ENCODE peak calls at places on chromosomes 7 and 10, in six cellular contexts. W is GM23338, I is lung, J is osteoblast, Q is K562, Y is hepatocyte. V is an unnamed sample.

GRCh38 chr7:102306916-102307677 is 20.4 kb downstream of the SH2B2 start:
- DNase-seq in Y (peak; percentile 65), J (peak; percentile 98), I (peak; percentile 45), W (peak; percentile 80), Q (peak; percentile 30), V (no peak)

GRCh38 chr10:86699991-86700840 is 31.9 kb downstream of the LDB3 start:
- DNase-seq in W (no peak), Q (no peak), I (no peak), Y (no peak), J (peak; percentile 45), V (no peak)

GRCh38 chr10:5527332-5528200 is 2.8 kb downstream of the CALML3 start:
- DNase-seq in J (peak; percentile 27), I (no peak), Y (no peak), W (no peak), Q (no peak), V (no peak)

GRCh38 chr7:17320102-17320497 is 21.6 kb downstream of the AHR start:
- DNase-seq in J (no peak), W (no peak), Y (no peak), I (no peak), Q (no peak), V (no peak)

GRCh38 chr7:78605131-78605530 is 806.6 kb downstream of the PHTF2 start:
- DNase-seq in Q (no peak), Y (no peak), W (no peak), J (no peak), I (no peak), V (no peak)

GRCh38 chr7:157875230-157876179 is 538.7 kb downstream of the DNAJB6 start:
- DNase-seq in Q (peak; percentile 50), J (peak; percentile 68), Y (peak; percentile 79), I (no peak), W (peak; percentile 5), V (peak; percentile 75)

GRCh38 chr7:83119002-83119358 is 43.7 kb downstream of the PCLO start:
- DNase-seq in W (no peak), I (no peak), Y (no peak), Q (no peak), J (no peak), V (no peak)

GRCh38 chr10:50653142-50653541 is 29.4 kb upstream of the SGMS1 start:
- DNase-seq in J (no peak), Q (peak; percentile 62), W (peak; percentile 12), Y (peak; percentile 26), I (no peak), V (no peak)

GRCh38 chr7:2100278-2101205 is 132.2 kb downstream of the MAD1L1 start:
- DNase-seq in Q (no peak), I (no peak), Y (peak; percentile 35), J (no peak), W (no peak), V (peak; percentile 36)

GRCh38 chr10:6364893-6365292 is 162.2 kb downstream of the PFKFB3 start:
- DNase-seq in Y (no peak), W (no peak), Q (no peak), I (no peak), J (no peak), V (no peak)

GRCh38 chr10:30813872-30814471 is 184.4 kb upstream of the LYZL2 start:
- DNase-seq in Q (no peak), I (no peak), J (peak; percentile 92), W (no peak), Y (peak; percentile 43), V (no peak)

DNA sequence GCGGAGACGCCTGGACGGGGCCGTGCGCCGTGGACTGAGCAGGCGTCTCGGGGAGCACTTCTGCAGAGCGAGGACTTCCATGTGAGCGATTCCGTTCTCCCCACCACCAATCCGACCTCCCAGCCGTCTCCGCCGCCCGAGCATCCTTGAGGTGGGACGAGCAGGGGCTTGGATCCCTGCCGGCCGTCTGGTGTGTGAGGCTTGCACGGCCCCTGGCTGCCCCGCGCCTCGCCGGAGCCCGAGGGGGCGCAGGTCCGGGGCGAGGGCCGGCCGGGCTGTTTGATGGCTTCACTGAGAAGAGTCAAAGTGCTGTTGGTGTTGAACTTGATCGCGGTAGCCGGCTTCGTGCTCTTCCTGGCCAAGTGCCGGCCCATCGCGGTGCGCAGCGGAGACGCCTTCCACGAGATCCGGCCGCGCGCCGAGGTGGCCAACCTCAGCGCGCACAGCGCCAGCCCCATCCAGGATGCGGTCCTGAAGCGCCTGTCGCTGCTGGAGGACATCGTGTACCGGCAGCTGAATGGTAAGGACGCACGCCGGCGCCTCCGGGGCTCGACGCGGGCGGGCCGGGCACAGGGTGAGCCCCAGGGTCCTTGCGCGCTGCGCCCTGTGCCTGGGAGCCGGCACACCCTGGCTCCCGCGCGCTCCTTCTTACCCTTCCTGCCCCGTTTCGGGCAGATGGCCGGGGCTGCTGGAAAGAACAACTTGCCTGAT is 732 bp downstream of the GALNT17 start:
- DNase-seq in J (no peak), I (no peak), Y (peak; percentile 31), W (peak; percentile 72), Q (no peak), V (no peak)
- H3K4me3 ChIP-seq in J (no peak overlapping the region), I (peak overlapping the region; percentile 47), Y (peak overlapping the region; percentile 74), W (peak overlapping the region; percentile 93), Q (no peak overlapping the region), V (no peak overlapping the region)

DNA sequence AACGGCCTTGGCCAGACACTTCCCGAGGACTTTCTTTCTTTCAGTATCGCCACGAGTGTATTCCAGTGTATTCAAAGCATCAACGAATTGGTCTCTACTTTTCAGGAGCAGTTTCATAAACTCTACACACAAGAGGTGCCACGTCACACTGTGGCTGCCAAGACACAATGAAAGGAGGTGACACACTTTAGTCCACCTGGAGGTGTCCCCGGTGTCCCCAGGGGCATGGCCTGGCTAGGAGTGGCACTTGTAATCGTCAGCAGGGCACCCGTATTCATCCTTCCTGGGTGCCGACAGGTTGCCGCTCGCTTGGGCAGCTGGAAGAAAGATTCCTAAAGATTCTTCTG is 5.0 kb downstream of the TNS3 start:
- DNase-seq in Q (no peak), Y (no peak), W (no peak), J (no peak), I (no peak), V (no peak)
- H3K4me1 ChIP-seq in Q (no peaks in the 10 kb centered on the region), Y (peaks cover 81% of the 10 kb centered on the region), W (peaks cover 60% of the 10 kb centered on the region), J (peaks cover 70% of the 10 kb centered on the region), I (peaks cover 4% of the 10 kb centered on the region), V (no peaks in the 10 kb centered on the region)

GRCh38 chr7:134997214-134997885 is 11.0 kb downstream of the AGBL3 start:
- DNase-seq in W (no peak), Q (no peak), J (no peak), I (no peak), Y (peak; percentile 13), V (no peak)
- H3K27ac ChIP-seq in W (no peak overlapping the region), Q (no peak overlapping the region), J (no peak overlapping the region), I (no peak overlapping the region), Y (peak overlapping the region; percentile 69), V (peak overlapping the region; percentile 76)

GRCh38 chr7:73613954-73614735 is 10.2 kb downstream of the MLXIPL start:
- DNase-seq in Q (no peak), J (peak; percentile 52), W (no peak), I (no peak), Y (no peak), V (no peak)

GRCh38 chr7:73611017-73611555 is 13.2 kb downstream of the MLXIPL start:
- DNase-seq in W (peak; percentile 46), I (no peak), Y (no peak), J (no peak), Q (no peak), V (no peak)

GRCh38 chr7:73610105-73610504 is 14.2 kb downstream of the MLXIPL start:
- DNase-seq in W (no peak), Q (no peak), I (no peak), Y (no peak), J (no peak), V (no peak)

GRCh38 chr7:73615886-73616285 is 8.4 kb downstream of the MLXIPL start:
- DNase-seq in I (no peak), W (peak; percentile 59), Q (no peak), Y (no peak), J (peak; percentile 84), V (no peak)

DNA sequence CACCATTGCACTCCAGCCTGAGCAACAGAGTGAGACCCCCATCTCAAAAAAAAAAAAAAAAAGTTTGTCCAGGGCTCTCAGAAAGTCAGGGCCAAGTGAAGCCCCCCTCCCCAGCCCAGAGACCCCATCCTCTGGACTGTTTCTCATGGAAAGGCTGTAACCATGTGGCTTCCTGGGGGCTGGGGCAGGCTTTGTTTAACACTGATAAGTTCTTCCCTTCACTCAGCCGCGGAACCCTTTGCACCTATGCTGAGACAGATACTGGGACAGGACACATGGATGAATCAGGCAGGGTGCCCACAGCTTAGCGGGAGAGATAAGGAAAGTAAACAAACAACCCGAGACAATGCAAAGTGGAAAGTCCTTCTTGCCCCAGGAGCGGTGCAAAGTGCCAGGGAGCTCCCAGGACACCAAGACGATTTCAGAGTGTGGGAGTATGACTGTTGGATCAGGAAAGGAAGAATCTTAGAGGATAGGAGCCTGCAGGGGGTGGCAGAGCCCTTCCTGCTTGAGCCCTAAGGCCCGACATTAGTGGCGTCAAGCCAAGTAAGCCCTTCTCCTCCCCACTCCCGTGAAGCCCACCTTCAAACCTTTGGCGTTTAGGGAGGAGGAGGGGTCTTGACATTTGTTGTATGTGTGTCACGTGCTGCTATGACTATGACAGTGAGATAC is 11.6 kb downstream of the MLXIPL start:
- DNase-seq in Y (peak; percentile 86), W (peak; percentile 57), Q (peak; percentile 94), J (peak; percentile 82), I (no peak), V (no peak)
- H3K4me3 ChIP-seq in Y (no peak overlapping the region), W (no peak overlapping the region), Q (no peak overlapping the region), J (no peak overlapping the region), I (no peak overlapping the region), V (no peak overlapping the region)

DNA sequence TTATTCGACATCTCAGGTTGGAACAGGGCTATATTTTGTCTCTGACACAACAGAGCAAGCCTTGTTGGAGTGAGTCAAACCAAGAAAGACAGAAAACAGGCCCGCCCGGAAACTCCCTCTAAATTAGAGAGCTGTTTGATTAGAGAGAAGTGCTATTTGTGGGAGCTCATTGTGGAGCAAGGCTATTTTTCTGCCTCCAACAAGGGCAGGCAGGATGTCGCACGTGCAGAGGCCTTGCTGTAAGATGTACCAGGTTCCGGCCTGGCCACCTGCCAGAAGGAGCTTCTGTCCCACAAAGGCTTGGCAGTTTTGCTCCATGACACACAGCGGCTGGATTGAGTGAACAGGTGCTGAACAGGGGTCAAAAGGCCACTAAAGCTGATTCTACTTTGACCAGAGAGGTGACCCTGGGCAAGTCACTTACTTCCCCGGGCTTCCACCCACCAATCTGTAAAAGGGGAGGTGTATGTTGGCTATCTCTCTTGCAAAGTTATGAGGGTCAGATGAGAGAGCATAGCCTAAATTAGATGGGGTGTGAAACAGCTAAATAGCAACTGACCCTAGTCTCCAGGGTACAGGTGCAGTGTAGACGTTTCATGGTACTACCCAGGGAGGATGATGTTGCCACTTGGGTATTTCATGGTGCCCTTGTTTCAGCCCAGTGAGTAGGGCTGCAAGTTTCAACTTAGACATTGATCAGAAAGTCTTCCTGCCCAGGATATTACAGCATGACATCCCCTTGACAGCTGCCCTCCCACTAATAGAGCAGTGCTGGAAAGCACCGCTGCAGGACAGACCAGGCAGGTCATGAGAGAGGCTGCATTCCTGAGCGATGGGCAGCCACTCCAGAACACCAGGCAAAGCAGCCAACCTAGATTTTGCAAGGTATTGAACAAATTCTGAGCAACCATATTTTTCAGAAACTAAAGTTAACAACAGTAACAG is 62.0 kb downstream of the VSTM4 start:
- DNase-seq in J (no peak), Q (no peak), I (peak; percentile 29), W (no peak), Y (no peak), V (no peak)
- H3K4me1 ChIP-seq in J (peaks cover 8% of the 10 kb centered on the region), Q (no peaks in the 10 kb centered on the region), I (peaks cover 9% of the 10 kb centered on the region), W (no peaks in the 10 kb centered on the region), Y (peaks cover 14% of the 10 kb centered on the region), V (no peaks in the 10 kb centered on the region)

DNA sequence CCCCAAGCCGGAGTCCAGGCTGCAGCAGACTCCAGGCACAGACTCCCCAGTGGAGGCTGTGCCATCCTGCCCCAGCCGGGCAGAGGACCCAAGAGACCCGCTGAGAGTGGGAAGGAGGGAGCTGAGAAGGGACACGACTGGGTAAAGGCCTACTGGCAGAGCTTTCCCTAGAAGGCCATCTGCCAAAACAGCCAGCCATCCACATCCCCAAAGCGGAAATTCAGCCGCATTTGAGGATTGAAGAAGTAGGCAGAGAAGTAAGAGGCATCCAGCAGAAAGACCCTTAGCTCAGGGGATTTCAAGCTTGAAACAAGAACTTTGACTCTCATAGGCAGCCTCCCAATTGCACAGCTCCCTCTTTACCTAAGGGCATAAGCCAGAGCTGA is 853 bp downstream of the CPXM2 start:
- DNase-seq in Y (no peak), W (no peak), Q (no peak), J (no peak), I (no peak), V (no peak)
- H3K27ac ChIP-seq in Y (no peak overlapping the region), W (no peak overlapping the region), Q (no peak overlapping the region), J (no peak overlapping the region), I (no peak overlapping the region), V (no peak overlapping the region)

V was measured in naive thymus-derived CD4-positive, alpha-beta T cell.